ENCODE peak calls at places on chromosomes 11 and 22, in six cellular contexts. R is OCI-LY7; D is endothelial cell of umbilical vein; X is activated CD4-positive, alpha-beta T cell treated with anti-CD3 and anti-CD28 coated beads for 36 hours; M is KBM-7; T is SW 1271. S is an unnamed sample.

GRCh38 chr11:1435820-1436467 is 46.2 kb downstream of the BRSK2 start:
- DNase-seq in M (no peak), R (peak), T (no peak), X (peak), D (no peak), S (no peak)

GRCh38 chr11:2534131-2534956 is 89.5 kb downstream of the KCNQ1 start:
- DNase-seq in R (no peak), T (no peak), X (peak), M (no peak), D (no peak), S (no peak)

GRCh38 chr11:38791346-38791961 is 2193.4 kb upstream of the RAG2 start:
- DNase-seq in M (peak), T (no peak), X (peak), D (peak), R (peak), S (peak)

GRCh38 chr22:28582806-28583205 is 96.8 kb downstream of the TTC28 start:
- DNase-seq in T (no peak), R (no peak), D (no peak), X (no peak), M (no peak), S (no peak)

GRCh38 chr11:44989831-44990566 is 39.3 kb upstream of the TP53I11 start:
- DNase-seq in X (no peak), T (no peak), D (no peak), R (no peak), M (no peak), S (no peak)

GRCh38 chr11:105609832-105610781 is at the start of gene GRIA4:
- DNase-seq in R (no peak), T (no peak), X (peak), D (peak), M (no peak), S (peak)

GRCh38 chr22:48605856-48606255 is 1221.8 kb downstream of the BRD1 start:
- DNase-seq in X (no peak), T (no peak), M (no peak), R (no peak), D (no peak), S (no peak)

GRCh38 chr11:3340025-3340424 is 38.9 kb downstream of the ZNF195 start:
- DNase-seq in M (no peak), T (no peak), R (no peak), X (no peak), D (peak), S (peak)

GRCh38 chr11:23473782-23474181 is 613.5 kb upstream of the CCDC179 start:
- DNase-seq in D (peak), R (no peak), X (no peak), M (no peak), T (no peak), S (peak)

GRCh38 chr11:124892131-124892530 is 5.5 kb downstream of the ROBO4 start:
- DNase-seq in X (no peak), M (no peak), T (no peak), R (no peak), D (no peak), S (no peak)

GRCh38 chr22:19066531-19067271 is 55.5 kb downstream of the DGCR2 start:
- DNase-seq in X (no peak), M (no peak), T (no peak), R (no peak), D (no peak), S (no peak)

GRCh38 chr11:65504671-65505433 is 6.0 kb downstream of the MALAT1 start:
- DNase-seq in D (peak), M (peak), T (no peak), X (no peak), R (no peak), S (peak)

GRCh38 chr22:44133161-44133560 is 47.6 kb upstream of the PARVG start:
- DNase-seq in T (no peak), D (no peak), M (no peak), R (no peak), X (no peak), S (no peak)

GRCh38 chr11:28759311-28759710 is 651.1 kb downstream of the METTL15 start:
- DNase-seq in D (peak), X (no peak), T (no peak), R (no peak), M (no peak), S (peak)

GRCh38 chr22:34858026-34858425 is 207.9 kb upstream of the ISX start:
- DNase-seq in M (no peak), D (no peak), T (no peak), X (no peak), R (no peak), S (no peak)

GRCh38 chr11:6663794-6664478 is 8.3 kb upstream of the DCHS1 start:
- DNase-seq in M (no peak), T (no peak), D (no peak), R (no peak), X (no peak), S (no peak)

GRCh38 chr11:69372589-69373250 is 78.8 kb downstream of the MYEOV start:
- DNase-seq in M (no peak), X (peak), T (no peak), R (no peak), D (no peak), S (no peak)

GRCh38 chr11:128552783-128553661 is 34.3 kb downstream of the ETS1 start:
- DNase-seq in T (no peak), X (peak), R (peak), D (no peak), M (peak), S (no peak)

GRCh38 chr22:22752556-22753477 is 108.4 kb downstream of the GGTLC2 start:
- DNase-seq in R (peak), D (no peak), T (no peak), M (no peak), X (no peak), S (no peak)

GRCh38 chr22:40391417-40391816 is 21.0 kb downstream of the SGSM3 start:
- DNase-seq in D (no peak), X (no peak), R (no peak), T (no peak), M (no peak), S (no peak)

GRCh38 chr11:64037027-64037633 is 1.4 kb downstream of the FLRT1 start:
- DNase-seq in X (peak), D (no peak), M (no peak), R (no peak), T (no peak), S (no peak)

GRCh38 chr11:1073261-1073724 is 1.4 kb upstream of the MUC2 start:
- DNase-seq in T (no peak), R (no peak), M (no peak), D (peak), X (no peak), S (peak)

GRCh38 chr11:117407016-117407415 is 79.4 kb downstream of the CEP164 start:
- DNase-seq in R (no peak), T (no peak), D (no peak), X (no peak), M (no peak), S (no peak)

GRCh38 chr11:56782167-56782847 is 33.8 kb upstream of the OR9G4 start:
- DNase-seq in T (no peak), R (no peak), D (no peak), M (no peak), X (no peak), S (no peak)

GRCh38 chr11:8671242-8671641 is 11.2 kb downstream of the TRIM66 start:
- DNase-seq in T (peak), R (no peak), X (no peak), D (peak), M (no peak), S (peak)

GRCh38 chr11:116061322-116061721 is 557.1 kb upstream of the CADM1 start:
- DNase-seq in R (no peak), M (no peak), D (no peak), X (no peak), T (no peak), S (no peak)

GRCh38 chr22:46139895-46140350 is 10.4 kb upstream of the PPARA start:
- DNase-seq in R (no peak), T (no peak), M (no peak), X (no peak), D (no peak), S (no peak)

GRCh38 chr22:26669060-26669481 is 11.7 kb downstream of the MIAT start:
- DNase-seq in R (peak), M (peak), X (peak), T (no peak), D (peak), S (peak)

GRCh38 chr11:27471588-27472397 is 797 bp downstream of the LGR4 start:
- DNase-seq in M (peak), R (no peak), X (peak), T (no peak), D (peak), S (peak)

GRCh38 chr22:22452211-22452610 is 56.3 kb downstream of the ZNF280B start:
- DNase-seq in R (no peak), D (no peak), X (no peak), T (no peak), M (no peak), S (no peak)

GRCh38 chr11:119615003-119615878 is 113.8 kb downstream of the NECTIN1 start:
- DNase-seq in M (peak), R (peak), X (no peak), D (peak), T (no peak), S (peak)

GRCh38 chr11:102446606-102447005 is 6.0 kb downstream of the TMEM123 start:
- DNase-seq in T (peak), R (no peak), M (no peak), D (peak), X (no peak), S (peak)

GRCh38 chr11:69144316-69144715 is 11.4 kb upstream of the SMIM38 start:
- DNase-seq in M (no peak), X (peak), T (no peak), D (no peak), R (no peak), S (no peak)

GRCh38 chr22:21866821-21867527 is 471 bp downstream of the MAPK1 start:
- DNase-seq in D (no peak), M (peak), R (peak), X (peak), T (no peak), S (peak)

GRCh38 chr11:1081601-1082311 is 7.1 kb downstream of the MUC2 start:
- DNase-seq in M (no peak), R (no peak), X (no peak), T (no peak), D (no peak), S (no peak)

GRCh38 chr11:92380882-92381281 is 156.3 kb downstream of the FAT3 start:
- DNase-seq in D (peak), X (no peak), R (no peak), T (no peak), M (no peak), S (no peak)

GRCh38 chr22:46731246-46732040 is 6.6 kb downstream of the CERK start:
- DNase-seq in X (peak), R (no peak), T (no peak), D (no peak), M (no peak), S (no peak)

GRCh38 chr22:20799449-20799848 is 25.5 kb downstream of the SERPIND1 start:
- DNase-seq in T (no peak), M (no peak), D (no peak), R (no peak), X (no peak), S (no peak)